ENCODE peak calls at places on chromosomes 12 and 14, in four cellular contexts. A, L, R and H are unnamed samples.

GRCh38 chr12:108907861-108908302 is 28.0 kb downstream of the DAO start:
- DNase-seq in A (no peak), L (no peak), R (no peak), H (no peak)

GRCh38 chr12:100159391-100160104 is 16.9 kb upstream of the BLTP3B start:
- DNase-seq in A (no peak), L (no peak), R (no peak), H (no peak)

GRCh38 chr14:22122227-22123187 is 448.9 kb upstream of the OR4E1 start:
- DNase-seq in A (no peak), L (no peak), R (peak; percentile 5), H (no peak)

GRCh38 chr14:101757839-101758211 is 3.7 kb upstream of the PPP2R5C start:
- DNase-seq in A (no peak), L (no peak), R (no peak), H (no peak)

GRCh38 chr12:40248585-40249297 is 23.9 kb downstream of the LRRK2 start:
- DNase-seq in A (no peak), L (no peak), R (no peak), H (no peak)

GRCh38 chr14:41022932-41023331 is 583.7 kb upstream of the LRFN5 start:
- DNase-seq in A (no peak), L (no peak), R (peak; percentile 5), H (no peak)

GRCh38 chr14:68940614-68941185 is 38.4 kb downstream of the ACTN1 start:
- DNase-seq in A (no peak), L (no peak), R (no peak), H (no peak)

GRCh38 chr12:124524231-124524925 is 43.0 kb downstream of the NCOR2 start:
- DNase-seq in A (no peak), L (no peak), R (peak; percentile 87), H (no peak)

GRCh38 chr12:118237908-118238307 is 102.0 kb downstream of the PEBP1 start:
- DNase-seq in A (no peak), L (no peak), R (peak; percentile 72), H (no peak)

GRCh38 chr14:68440776-68441175 is 352.1 kb downstream of the ZFP36L1 start:
- DNase-seq in A (no peak), L (no peak), R (peak; percentile 56), H (no peak)

GRCh38 chr12:96234591-96235496 is 40.7 kb downstream of the ELK3 start:
- DNase-seq in A (no peak), L (no peak), R (no peak), H (no peak)
- H3K27ac ChIP-seq in A (no peak overlapping the region), L (no peak overlapping the region), R (peak overlapping the region; percentile 54), H (no peak overlapping the region)

DNA sequence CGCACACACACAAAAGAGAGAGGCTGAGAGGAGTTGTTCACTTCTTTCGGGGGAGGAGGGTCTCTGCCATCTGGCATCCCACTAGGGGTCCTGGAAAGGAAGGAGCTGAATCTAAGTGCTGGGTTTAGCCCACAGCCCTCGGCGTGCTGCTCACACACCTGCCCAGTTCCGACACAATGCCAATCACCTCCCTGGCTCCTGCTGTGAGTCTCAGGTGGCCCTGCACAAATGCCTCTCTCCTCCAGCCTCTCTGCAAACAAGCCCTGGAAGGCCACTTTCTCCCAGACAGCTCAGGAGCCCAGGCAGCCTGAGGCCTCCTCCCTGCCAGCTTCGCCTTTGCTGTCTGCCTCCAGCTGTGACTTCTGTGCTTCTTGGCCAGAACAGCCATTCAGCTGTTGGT is 51.2 kb downstream of the SMIM41 start:
- DNase-seq in A (no peak), L (no peak), R (no peak), H (no peak)
- TF ChIP-seq CHD1 in A (no peak), L (no peak), R (no peak), H (no peak)

GRCh38 chr12:109951751-109952150 is 44.4 kb downstream of the GIT2 start:
- DNase-seq in A (no peak), L (no peak), R (peak; percentile 98), H (no peak)
- H3K27ac ChIP-seq in A (no peak overlapping the region), L (no peak overlapping the region), R (peak overlapping the region; percentile 75), H (no peak overlapping the region)

GRCh38 chr14:61706096-61706690 is 10.9 kb downstream of the HIF1A start:
- DNase-seq in A (no peak), L (no peak), R (no peak), H (no peak)

GRCh38 chr14:61703342-61704129 is 8.2 kb downstream of the HIF1A start:
- DNase-seq in A (no peak), L (no peak), R (no peak), H (no peak)

GRCh38 chr14:61705017-61705416 is 9.7 kb downstream of the HIF1A start:
- DNase-seq in A (no peak), L (no peak), R (peak; percentile 44), H (no peak)

GRCh38 chr14:61701946-61702345 is 6.6 kb downstream of the HIF1A start:
- DNase-seq in A (no peak), L (no peak), R (no peak), H (no peak)

DNA sequence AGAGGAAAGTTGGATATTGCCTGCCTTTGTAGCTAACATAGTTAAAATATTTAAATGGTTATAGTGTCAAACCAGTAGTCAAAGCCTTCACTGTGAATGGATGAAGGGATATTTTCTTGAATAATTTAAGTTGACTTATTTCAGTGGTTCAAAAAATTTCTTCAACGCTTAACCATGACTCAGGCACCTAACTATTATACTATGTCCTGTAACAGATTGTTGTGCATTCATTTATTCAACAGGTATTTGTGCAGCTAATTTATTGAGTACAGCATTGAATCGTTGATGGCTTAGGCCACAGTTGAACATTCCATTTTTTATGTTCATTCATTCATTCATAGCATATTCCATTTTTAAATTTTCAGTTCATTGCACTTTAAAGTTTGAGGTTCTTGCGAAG is 9.2 kb downstream of the HIF1A start:
- DNase-seq in A (no peak), L (no peak), R (no peak), H (no peak)
- TF ChIP-seq CHD1 in A (no peak), L (no peak), R (no peak), H (no peak)

DNA sequence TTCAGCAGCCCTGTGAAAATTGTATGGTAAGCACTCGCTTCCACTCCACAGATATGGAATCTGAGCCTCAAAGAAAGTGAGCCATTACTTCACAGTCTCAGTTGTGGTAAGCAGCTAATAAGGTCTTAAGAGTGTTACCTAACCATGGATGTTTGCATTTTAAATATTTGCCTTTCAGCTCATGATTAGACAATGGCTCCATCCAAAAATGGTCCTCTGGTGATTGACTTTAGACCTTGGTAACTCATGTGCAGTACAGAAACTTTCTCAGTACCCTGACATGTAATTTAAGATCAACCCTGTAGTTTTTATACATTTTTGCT is 1.8 kb downstream of the A2M start:
- DNase-seq in A (no peak), L (no peak), R (no peak), H (no peak)
- H3K27ac ChIP-seq in A (no peak overlapping the region), L (no peak overlapping the region), R (peak overlapping the region; percentile 22), H (no peak overlapping the region)

GRCh38 chr12:64724201-64724745 is 34.9 kb downstream of the GNS start:
- DNase-seq in A (no peak), L (no peak), R (no peak), H (no peak)
- TF ChIP-seq CHD1 in A (no peak), L (no peak), R (no peak), H (no peak)

GRCh38 chr12:121295123-121295745 is 1.3 kb downstream of the CAMKK2 start:
- DNase-seq in A (no peak), L (no peak), R (no peak), H (no peak)
- H3K27ac ChIP-seq in A (peak overlapping the region; percentile 87), L (peak overlapping the region; percentile 74), R (no peak overlapping the region), H (no peak overlapping the region)

GRCh38 chr12:32230607-32230982 is 123.9 kb downstream of the BICD1 start:
- DNase-seq in A (no peak), L (no peak), R (no peak), H (no peak)
- TF ChIP-seq CHD1 in A (no peak), L (no peak), R (no peak), H (no peak)

GRCh38 chr12:38904932-38905479 is 385 bp downstream of the CPNE8 start:
- DNase-seq in A (peak; percentile 22), L (peak; percentile 65), R (no peak), H (peak; percentile 72)

GRCh38 chr12:38906482-38907170 is 1.2 kb upstream of the CPNE8 start:
- DNase-seq in A (peak; percentile 54), L (peak; percentile 56), R (no peak), H (peak; percentile 93)

GRCh38 chr12:38903596-38903995 is 1.8 kb downstream of the CPNE8 start:
- DNase-seq in A (no peak), L (no peak), R (no peak), H (no peak)

GRCh38 chr12:38907171-38907923 is 2.0 kb upstream of the CPNE8 start:
- DNase-seq in A (no peak), L (no peak), R (no peak), H (no peak)

DNA sequence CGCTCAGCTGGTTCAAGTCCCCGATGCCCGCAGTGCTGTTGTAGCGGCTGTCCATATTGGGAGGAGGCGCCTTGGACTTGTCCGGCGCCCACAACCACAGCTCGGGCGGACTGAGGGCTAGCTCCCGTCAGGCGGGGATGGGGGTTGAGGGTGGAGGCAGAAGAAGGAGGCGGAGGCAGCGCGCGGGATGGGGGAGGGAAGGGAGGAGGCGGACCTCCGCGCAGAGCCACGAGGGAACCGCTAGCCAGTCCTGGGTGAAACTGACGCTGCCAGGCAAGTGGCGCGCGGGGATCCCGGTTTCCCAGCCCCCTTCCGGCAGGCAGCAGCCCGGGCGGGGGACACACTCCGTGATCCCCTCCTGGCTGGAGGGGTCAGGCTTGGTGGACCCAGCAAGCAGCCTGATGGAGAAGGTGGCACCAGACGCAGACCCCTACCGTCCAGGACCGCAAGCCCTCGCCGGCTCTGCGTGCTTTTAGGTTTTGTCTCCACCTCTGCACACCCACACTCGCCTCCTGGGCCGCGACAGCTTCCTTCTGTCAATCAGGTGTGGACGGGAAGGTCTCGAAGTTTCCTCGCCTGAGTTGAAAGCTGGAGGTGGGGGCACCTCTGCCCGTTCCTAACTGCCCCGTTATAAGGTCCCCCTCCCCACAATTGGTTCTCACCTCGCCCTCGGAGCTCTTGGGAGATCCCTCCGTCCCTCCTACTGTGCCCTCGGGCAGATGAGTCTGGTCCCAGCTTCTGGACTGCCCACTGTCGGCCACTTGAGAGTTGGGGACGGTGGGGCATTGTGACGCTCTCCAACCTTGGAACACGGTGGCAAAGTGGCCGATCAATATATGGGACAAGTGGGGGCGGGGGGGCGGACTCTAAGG is at the start of gene CPNE8:
- DNase-seq in A (peak; percentile 62), L (peak; percentile 48), R (no peak), H (no peak)
- H3K27ac ChIP-seq in A (peak within 1 kb of the TSS; percentile 70), L (peak within 1 kb of the TSS; percentile 95), R (no peak within 1 kb of the TSS), H (no peak within 1 kb of the TSS)